ENCODE peak calls at places on chromosomes 2 and 18, in five cellular contexts. C is HFFc6; N is activated CD8-positive, alpha-beta T cell treated with anti-CD3 and anti-CD28 coated beads for 36 hours; Q is epithelial cell of esophagus; W is left lung. J is an unnamed sample.

GRCh38 chr2:25293958-25294513 is 47.7 kb downstream of the DNMT3A start:
- DNase-seq in Q (no peak), W (no peak), C (no peak), N (peak), J (no peak)

GRCh38 chr18:13216732-13217465 is 1.7 kb upstream of the LDLRAD4 start:
- DNase-seq in N (peak), Q (no peak), W (no peak), C (no peak), J (peak)

GRCh38 chr18:62784338-62784965 is 69.1 kb downstream of the PHLPP1 start:
- DNase-seq in W (no peak), N (no peak), Q (no peak), C (no peak), J (peak)

GRCh38 chr2:230441188-230441897 is 25.3 kb downstream of the SP100 start:
- DNase-seq in C (no peak), N (peak), W (no peak), Q (no peak), J (no peak)

GRCh38 chr18:75884728-75885127 is 457.2 kb upstream of the SMIM21 start:
- DNase-seq in W (no peak), N (peak), C (no peak), Q (no peak), J (no peak)

GRCh38 chr2:237324446-237325236 is 89.3 kb downstream of the COL6A3 start:
- DNase-seq in Q (no peak), N (no peak), C (no peak), W (no peak), J (no peak)

GRCh38 chr2:197168705-197169104 is 141.9 kb downstream of the ANKRD44 start:
- DNase-seq in W (peak), C (peak), N (peak), Q (peak), J (peak)

GRCh38 chr2:205411558-205411957 is 270.7 kb upstream of the NRP2 start:
- DNase-seq in C (no peak), Q (no peak), W (no peak), N (no peak), J (no peak)

GRCh38 chr2:198546091-198546490 is 741.7 kb downstream of the PLCL1 start:
- DNase-seq in Q (no peak), N (no peak), C (no peak), W (no peak), J (no peak)

GRCh38 chr18:25298853-25299274 is 53.1 kb downstream of the ZNF521 start:
- DNase-seq in Q (peak), N (no peak), C (peak), W (no peak), J (no peak)

GRCh38 chr2:54432181-54433020 is 23.7 kb upstream of the SPTBN1 start:
- DNase-seq in W (peak), C (no peak), Q (no peak), N (no peak), J (no peak)

GRCh38 chr2:79437416-79438281 is 75.2 kb upstream of the CTNNA2 start:
- DNase-seq in C (no peak), Q (peak), N (no peak), W (no peak), J (no peak)

GRCh38 chr2:168338803-168339437 is 91.5 kb upstream of the STK39 start:
- DNase-seq in Q (no peak), W (no peak), N (no peak), C (no peak), J (no peak)

GRCh38 chr2:2291500-2292260 is 39.4 kb downstream of the MYT1L start:
- DNase-seq in N (no peak), Q (no peak), C (no peak), W (no peak), J (no peak)
- TF ChIP-seq CTCF in N (no peak), Q (no peak), C (peak), W (no peak), J (no peak)

DNA sequence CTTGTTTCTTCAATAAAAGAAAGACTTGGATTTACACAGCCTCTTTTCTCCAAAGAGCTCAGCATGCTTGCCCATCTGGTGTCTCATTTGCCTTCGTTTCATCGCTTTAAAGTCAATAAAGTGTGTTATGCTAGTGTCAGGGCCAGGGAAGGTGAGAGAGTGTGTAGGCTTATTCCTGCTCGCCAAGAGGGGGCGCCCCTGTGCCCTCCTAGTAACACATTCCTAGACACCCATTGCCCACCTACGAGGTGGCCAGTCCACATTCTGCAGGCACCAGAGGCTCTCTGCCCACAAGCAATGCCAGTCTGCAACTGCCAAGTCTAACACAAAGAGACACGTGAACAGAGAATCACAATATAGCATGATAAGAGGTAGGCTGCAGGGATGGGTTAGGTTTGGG is 39.4 kb upstream of the DAPL1 start:
- DNase-seq in C (no peak), W (no peak), Q (no peak), N (peak), J (no peak)
- TF ChIP-seq CTCF in C (peak), W (peak), Q (peak), N (no peak), J (peak)

GRCh38 chr2:210072922-210073509 is 70.6 kb downstream of the RPE start:
- DNase-seq in N (peak), C (peak), Q (peak), W (no peak), J (peak)
- TF ChIP-seq CTCF in N (no peak), C (peak), Q (peak), W (peak), J (peak)

DNA sequence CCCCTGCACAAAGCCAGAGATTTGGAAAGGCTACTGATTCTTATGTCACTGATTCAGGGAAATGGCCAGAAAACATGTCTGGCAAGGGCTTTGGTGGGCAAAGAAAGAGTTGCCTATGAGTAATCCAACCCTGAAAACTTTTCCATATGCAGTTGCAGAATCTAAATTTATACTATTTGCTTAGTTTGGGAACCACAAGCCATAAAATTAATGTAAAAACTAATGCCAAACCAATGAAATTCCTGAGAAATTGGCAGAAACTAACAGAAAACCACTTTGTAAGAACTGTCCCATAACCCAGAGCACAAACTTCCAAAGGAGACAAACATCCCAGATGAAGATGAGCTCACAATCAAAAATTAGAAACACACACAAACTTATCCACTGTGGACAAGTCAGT is 48.8 kb downstream of the TCF4 start:
- DNase-seq in C (peak), N (no peak), Q (no peak), W (no peak), J (no peak)
- TF ChIP-seq CTCF in C (no peak), N (no peak), Q (no peak), W (no peak), J (no peak)

GRCh38 chr2:45834372-45834771 is 182.9 kb downstream of the PRKCE start:
- DNase-seq in N (no peak), C (no peak), W (no peak), Q (no peak), J (no peak)

GRCh38 chr2:45837812-45838341 is 186.4 kb downstream of the PRKCE start:
- DNase-seq in Q (no peak), N (no peak), W (no peak), C (no peak), J (no peak)

GRCh38 chr2:45836740-45837139 is 185.3 kb downstream of the PRKCE start:
- DNase-seq in N (no peak), Q (no peak), W (no peak), C (no peak), J (no peak)

GRCh38 chr2:45834858-45835257 is 183.4 kb downstream of the PRKCE start:
- DNase-seq in W (no peak), Q (no peak), C (no peak), N (no peak), J (no peak)

DNA sequence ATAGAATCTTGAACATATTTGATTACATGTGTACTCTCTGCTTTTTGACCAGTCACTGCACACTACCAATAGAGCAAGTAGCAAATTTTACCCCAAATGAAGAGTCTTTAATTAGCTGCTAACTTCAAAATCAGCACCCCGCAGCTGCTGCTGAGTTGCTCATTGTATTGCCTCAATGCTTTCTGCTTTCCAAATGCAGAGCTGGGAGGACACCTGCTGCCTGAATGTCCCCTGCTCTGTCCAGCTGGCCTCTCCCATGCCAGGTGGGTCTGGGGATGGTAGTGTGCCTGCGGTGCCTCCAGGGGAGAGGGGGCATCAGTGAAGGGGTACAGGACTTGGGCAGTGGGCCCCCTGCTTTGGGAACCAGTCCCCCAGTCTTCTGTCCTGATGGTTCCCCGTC is 184.8 kb downstream of the PRKCE start:
- DNase-seq in W (no peak), N (no peak), C (no peak), Q (no peak), J (no peak)
- TF ChIP-seq CTCF in W (no peak), N (no peak), C (no peak), Q (no peak), J (peak)

DNA sequence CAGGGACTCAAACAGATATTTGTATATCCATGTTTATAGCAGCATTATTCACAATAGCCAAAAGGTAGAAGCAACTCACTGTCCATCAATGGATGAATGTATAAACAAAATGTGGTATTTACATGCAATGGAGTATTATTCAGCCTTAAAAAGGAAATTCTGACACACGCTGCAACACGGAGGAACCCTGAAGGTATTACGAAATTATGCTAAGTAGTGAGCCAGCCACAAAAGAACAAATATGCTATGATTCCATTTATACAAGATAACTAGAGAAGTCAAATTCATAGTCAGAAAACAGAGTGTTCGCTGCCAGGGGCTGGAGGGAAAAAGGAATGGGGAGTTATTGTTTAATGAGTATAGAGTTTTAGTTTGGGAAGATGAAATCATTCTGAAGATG is 61.0 kb upstream of the CDKL4 start:
- DNase-seq in W (no peak), C (no peak), Q (peak), N (no peak), J (no peak)
- TF ChIP-seq CTCF in W (no peak), C (no peak), Q (no peak), N (no peak), J (no peak)

GRCh38 chr18:79396431-79397287 is 929 bp downstream of the NFATC1 start:
- DNase-seq in N (peak), Q (peak), C (no peak), W (peak), J (peak)
- TF ChIP-seq CTCF in N (no peak), Q (peak), C (no peak), W (no peak), J (peak)

DNA sequence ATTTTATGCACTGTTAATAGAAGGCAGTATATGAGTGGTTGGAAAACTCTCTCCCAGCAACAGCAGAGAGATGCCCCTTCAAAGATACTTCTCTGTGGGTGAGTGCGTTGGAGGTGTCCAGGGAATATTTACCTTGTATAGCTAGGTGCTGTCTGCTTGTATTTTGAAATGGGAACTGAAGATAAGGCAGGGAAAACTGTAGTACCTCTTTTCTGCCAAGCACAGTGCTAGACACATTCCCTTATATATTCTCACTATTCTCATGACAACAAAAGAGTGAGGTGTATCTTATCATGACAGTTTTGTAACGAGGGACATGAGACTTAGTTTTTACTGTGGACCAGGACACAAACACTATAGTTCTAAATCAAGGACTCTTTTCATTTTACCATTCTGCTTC is 2.1 kb downstream of the TTC39C start:
- DNase-seq in N (no peak), Q (peak), W (no peak), C (no peak), J (no peak)
- TF ChIP-seq CTCF in N (peak), Q (peak), W (no peak), C (peak), J (peak)

GRCh38 chr2:222978850-222979249 is 73.1 kb upstream of the KCNE4 start:
- DNase-seq in W (no peak), Q (no peak), C (no peak), N (no peak), J (no peak)

GRCh38 chr2:222979484-222979883 is 72.5 kb upstream of the KCNE4 start:
- DNase-seq in W (no peak), C (no peak), N (no peak), Q (no peak), J (no peak)

GRCh38 chr2:222977121-222977520 is 74.9 kb upstream of the KCNE4 start:
- DNase-seq in N (no peak), C (no peak), W (no peak), Q (no peak), J (no peak)

GRCh38 chr2:222982909-222983265 is 69.1 kb upstream of the KCNE4 start:
- DNase-seq in Q (no peak), N (no peak), W (no peak), C (no peak), J (no peak)

GRCh38 chr2:222982010-222982908 is 69.7 kb upstream of the KCNE4 start:
- DNase-seq in C (peak), Q (peak), N (peak), W (peak), J (no peak)
- TF ChIP-seq CTCF in C (peak), Q (peak), N (no peak), W (peak), J (no peak)